ENCODE peak calls at places on chromosomes 12 and 14, in five cellular contexts. F, R, H, W and Q are unnamed samples.

GRCh38 chr12:104576980-104577925 is 120.5 kb downstream of the CHST11 start:
- DNase-seq in F (no peak), R (peak), H (no peak), W (no peak), Q (no peak)

GRCh38 chr12:82361461-82361915 is 3.2 kb downstream of the METTL25 start:
- DNase-seq in F (no peak), R (no peak), H (no peak), W (no peak), Q (peak)

GRCh38 chr12:104064842-104065441 is 611 bp downstream of the HCFC2 start:
- DNase-seq in F (peak), R (no peak), H (peak), W (no peak), Q (no peak)

GRCh38 chr12:57474862-57475261 is 4.8 kb downstream of the ARHGAP9 start:
- DNase-seq in F (no peak), R (no peak), H (no peak), W (no peak), Q (no peak)

GRCh38 chr14:99774204-99774497 is 19.1 kb upstream of the EML1 start:
- DNase-seq in F (no peak), R (no peak), H (no peak), W (no peak), Q (no peak)

GRCh38 chr14:98952595-98953325 is 319.2 kb downstream of the BCL11B start:
- DNase-seq in F (no peak), R (no peak), H (no peak), W (no peak), Q (no peak)

GRCh38 chr12:31517994-31518393 is 72.9 kb downstream of the DENND5B start:
- DNase-seq in F (no peak), R (peak), H (peak), W (no peak), Q (no peak)

GRCh38 chr14:39038542-39038941 is 64.5 kb downstream of the SEC23A start:
- DNase-seq in F (no peak), R (no peak), H (no peak), W (no peak), Q (no peak)

GRCh38 chr12:70831538-70831937 is 89.0 kb downstream of the PTPRR start:
- DNase-seq in F (no peak), R (peak), H (no peak), W (no peak), Q (no peak)

GRCh38 chr14:68244272-68244975 is 424.8 kb downstream of the RAD51B start:
- DNase-seq in F (no peak), R (no peak), H (no peak), W (no peak), Q (no peak)
- H4K8ac ChIP-seq in F (no peak), R (no peak), H (no peak), W (no peak), Q (no peak)

GRCh38 chr12:101927042-101927441 is 49.7 kb downstream of the DRAM1 start:
- DNase-seq in F (no peak), R (peak), H (no peak), W (no peak), Q (no peak)

GRCh38 chr12:101925352-101925751 is 48.0 kb downstream of the DRAM1 start:
- DNase-seq in F (no peak), R (peak), H (peak), W (no peak), Q (no peak)

GRCh38 chr12:101925935-101926334 is 48.6 kb downstream of the DRAM1 start:
- DNase-seq in F (no peak), R (no peak), H (no peak), W (no peak), Q (no peak)

GRCh38 chr12:101923049-101923718 is 45.8 kb downstream of the DRAM1 start:
- DNase-seq in F (no peak), R (no peak), H (no peak), W (no peak), Q (no peak)

DNA sequence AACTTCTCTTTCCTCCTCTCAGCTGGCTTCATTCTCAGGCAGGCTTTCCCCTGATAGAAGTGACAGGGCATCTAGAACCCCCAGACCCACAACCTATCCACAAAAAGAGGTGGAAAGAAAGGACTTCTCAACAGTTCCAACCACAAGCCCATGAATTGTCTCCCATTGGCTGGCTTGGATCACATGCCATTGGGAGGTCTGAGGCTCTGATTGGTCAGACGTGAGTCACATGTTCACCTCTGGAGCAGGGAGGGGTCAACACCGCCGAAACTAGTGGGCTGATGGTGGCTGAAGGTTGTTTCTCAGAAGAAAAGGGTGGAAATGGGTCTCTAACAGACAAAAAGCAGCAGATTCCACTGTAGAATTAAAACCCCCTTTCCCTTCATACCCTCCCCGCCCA is 47.3 kb downstream of the DRAM1 start:
- DNase-seq in F (no peak), R (peak), H (peak), W (no peak), Q (no peak)
- H2BK5ac ChIP-seq in F (no peak), R (peak), H (no peak), W (no peak), Q (no peak)

DNA sequence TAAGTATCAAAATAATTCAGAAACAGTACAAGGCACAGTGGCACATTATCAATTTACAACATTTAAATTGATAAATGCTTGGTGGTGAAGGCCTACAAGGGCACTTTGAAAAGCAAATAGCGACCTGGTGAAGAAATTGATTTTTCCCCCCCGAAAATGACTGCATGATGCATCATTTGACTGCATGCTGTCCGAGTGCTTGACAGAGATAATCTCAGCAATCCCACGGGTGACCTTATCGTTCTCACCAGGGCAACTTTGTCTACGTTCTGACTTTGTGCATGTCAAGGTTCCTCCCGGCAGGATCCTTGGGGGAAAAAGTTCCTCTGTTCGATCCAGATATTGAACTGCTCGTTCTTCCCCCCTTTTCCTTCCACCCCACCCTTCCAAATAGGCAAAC is 384.8 kb downstream of the EGLN3 start:
- DNase-seq in F (no peak), R (no peak), H (no peak), W (no peak), Q (no peak)
- H4K8ac ChIP-seq in F (no peak), R (no peak), H (no peak), W (no peak), Q (no peak)

DNA sequence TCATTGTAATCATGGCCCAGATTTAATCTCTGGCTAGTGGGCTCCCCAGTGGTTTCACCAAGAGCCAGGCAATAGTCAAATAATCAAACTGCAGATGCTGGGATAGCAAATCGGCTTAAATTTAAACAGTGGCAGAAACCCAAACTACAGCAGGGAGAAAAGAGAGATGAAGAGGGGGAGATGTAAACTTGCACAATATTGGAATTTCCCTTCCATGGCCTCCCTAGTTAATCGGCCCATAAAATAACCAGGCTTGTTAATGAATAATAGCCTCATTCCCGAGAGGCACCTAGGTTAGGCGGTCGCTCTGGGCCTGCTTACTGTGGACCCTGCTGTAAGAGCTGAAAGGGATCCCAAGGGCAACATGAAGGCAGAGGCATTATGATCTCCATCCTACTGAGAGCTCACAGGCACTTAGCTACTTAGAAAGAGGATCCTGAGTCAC is 116.2 kb downstream of the NUAK1 start:
- DNase-seq in F (no peak), R (peak), H (no peak), W (no peak), Q (no peak)
- H2BK5ac ChIP-seq in F (no peak), R (peak), H (no peak), W (no peak), Q (no peak)

GRCh38 chr12:51911788-51912711 is 4.7 kb downstream of the ACVRL1 start:
- DNase-seq in F (no peak), R (peak), H (peak), W (no peak), Q (no peak)

GRCh38 chr12:51908876-51909592 is 1.7 kb downstream of the ACVRL1 start:
- DNase-seq in F (no peak), R (no peak), H (no peak), W (no peak), Q (no peak)

GRCh38 chr12:51910691-51911090 is 3.4 kb downstream of the ACVRL1 start:
- DNase-seq in F (no peak), R (no peak), H (no peak), W (no peak), Q (no peak)

GRCh38 chr12:51911307-51911706 is 4.0 kb downstream of the ACVRL1 start:
- DNase-seq in F (no peak), R (no peak), H (no peak), W (no peak), Q (no peak)

GRCh38 chr12:51910168-51910567 is 2.9 kb downstream of the ACVRL1 start:
- DNase-seq in F (no peak), R (no peak), H (no peak), W (no peak), Q (no peak)
- H4K8ac ChIP-seq in F (no peak), R (peak), H (no peak), W (no peak), Q (no peak)

DNA sequence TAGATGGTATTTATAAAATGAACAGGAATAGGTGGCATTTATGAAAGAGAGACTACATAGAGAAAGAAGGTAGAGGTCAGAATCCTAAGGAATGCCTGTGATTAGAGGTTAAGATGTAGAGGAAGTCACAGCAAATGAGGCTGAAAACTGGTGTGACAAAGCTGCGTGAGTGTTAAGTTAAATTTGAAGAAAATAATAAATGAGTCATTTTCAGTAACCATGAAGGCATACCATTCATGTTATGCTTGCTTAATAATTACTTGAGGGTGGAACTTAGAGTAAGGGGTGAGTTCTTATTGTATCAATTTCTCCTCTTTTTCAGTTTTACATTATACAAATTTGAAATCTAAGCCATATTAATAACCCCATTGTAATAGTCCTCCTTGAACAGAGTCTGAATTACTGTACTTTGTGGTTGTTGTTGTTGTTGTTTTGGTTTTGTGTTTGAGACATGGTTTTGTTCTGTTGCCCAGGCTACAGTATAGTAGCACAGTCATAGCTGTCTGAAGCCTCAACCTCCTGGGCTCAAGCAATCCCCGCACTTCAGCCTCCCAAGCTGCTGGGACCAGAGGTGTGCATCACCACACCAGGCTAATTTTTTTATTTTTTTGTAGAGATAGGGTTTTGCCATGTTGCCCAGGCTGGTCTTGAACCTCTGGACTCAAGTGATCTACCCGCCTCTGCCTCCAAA is 761.5 kb downstream of the GALC start:
- DNase-seq in F (no peak), R (no peak), H (peak), W (no peak), Q (no peak)
- H2BK5ac ChIP-seq in F (no peak), R (no peak), H (no peak), W (no peak), Q (no peak)

GRCh38 chr12:46219892-46220655 is 48.8 kb downstream of the SLC38A1 start:
- DNase-seq in F (no peak), R (peak), H (peak), W (no peak), Q (no peak)

GRCh38 chr12:46217686-46218508 is 50.9 kb downstream of the SLC38A1 start:
- DNase-seq in F (no peak), R (no peak), H (no peak), W (no peak), Q (no peak)

GRCh38 chr12:46219147-46219891 is 49.5 kb downstream of the SLC38A1 start:
- DNase-seq in F (no peak), R (no peak), H (no peak), W (no peak), Q (no peak)

GRCh38 chr12:46221255-46222128 is 47.4 kb downstream of the SLC38A1 start:
- DNase-seq in F (no peak), R (peak), H (peak), W (no peak), Q (no peak)

GRCh38 chr12:46218509-46219095 is 50.2 kb downstream of the SLC38A1 start:
- DNase-seq in F (no peak), R (no peak), H (no peak), W (no peak), Q (no peak)
- H4K8ac ChIP-seq in F (no peak), R (no peak), H (no peak), W (no peak), Q (no peak)

GRCh38 chr14:75781096-75781495 is 120.0 kb downstream of the TTLL5 start:
- DNase-seq in F (no peak), R (no peak), H (no peak), W (no peak), Q (no peak)

GRCh38 chr14:75784314-75784686 is 123.3 kb downstream of the TTLL5 start:
- DNase-seq in F (no peak), R (no peak), H (no peak), W (no peak), Q (no peak)

GRCh38 chr14:75783184-75783583 is 122.1 kb downstream of the TTLL5 start:
- DNase-seq in F (no peak), R (no peak), H (no peak), W (no peak), Q (no peak)

GRCh38 chr14:75783602-75784313 is 122.7 kb downstream of the TTLL5 start:
- DNase-seq in F (no peak), R (no peak), H (no peak), W (no peak), Q (no peak)
- H2BK5ac ChIP-seq in F (no peak), R (no peak), H (no peak), W (no peak), Q (no peak)